ENCODE peak calls at places on chromosomes 12 and 14, in five cellular contexts. One of them, this sample, is unnamed.

GRCh38 chr14:42884100-42884499 is 1277.4 kb downstream of the LRFN5 start:
- DNase-seq in germinal center: no peak
- DNase-seq in IMR-90: peak
- DNase-seq in ACHN: peak
- DNase-seq in stimulated activated CD4-positive, alpha-beta T cell treated with anti-CD3 and anti-CD28 coated beads, Interleukin-1b, Interleukin-23, amount 100 ng/mL, for 4 hours: no peak
- DNase-seq in this sample: peak

GRCh38 chr12:101277443-101277842 is 2.5 kb upstream of the UTP20 start:
- DNase-seq in IMR-90: no peak
- DNase-seq in ACHN: no peak
- DNase-seq in germinal center: no peak
- DNase-seq in stimulated activated CD4-positive, alpha-beta T cell treated with anti-CD3 and anti-CD28 coated beads, Interleukin-1b, Interleukin-23, amount 100 ng/mL, for 4 hours: no peak
- DNase-seq in this sample: no peak

GRCh38 chr14:101111620-101112290 is 208.2 kb upstream of the RTL1 start:
- DNase-seq in germinal center: no peak
- DNase-seq in ACHN: no peak
- DNase-seq in stimulated activated CD4-positive, alpha-beta T cell treated with anti-CD3 and anti-CD28 coated beads, Interleukin-1b, Interleukin-23, amount 100 ng/mL, for 4 hours: no peak
- DNase-seq in IMR-90: no peak
- DNase-seq in this sample: no peak

GRCh38 chr12:724194-724855 is 28.1 kb upstream of the WNK1 start:
- DNase-seq in IMR-90: no peak
- DNase-seq in ACHN: no peak
- DNase-seq in germinal center: no peak
- DNase-seq in stimulated activated CD4-positive, alpha-beta T cell treated with anti-CD3 and anti-CD28 coated beads, Interleukin-1b, Interleukin-23, amount 100 ng/mL, for 4 hours: no peak
- DNase-seq in this sample: no peak

GRCh38 chr12:66065146-66065545 is 65.4 kb downstream of the LLPH start:
- DNase-seq in stimulated activated CD4-positive, alpha-beta T cell treated with anti-CD3 and anti-CD28 coated beads, Interleukin-1b, Interleukin-23, amount 100 ng/mL, for 4 hours: no peak
- DNase-seq in IMR-90: peak
- DNase-seq in germinal center: no peak
- DNase-seq in ACHN: peak
- DNase-seq in this sample: no peak

GRCh38 chr14:92586001-92586947 is 72.7 kb downstream of the RIN3 start:
- DNase-seq in stimulated activated CD4-positive, alpha-beta T cell treated with anti-CD3 and anti-CD28 coated beads, Interleukin-1b, Interleukin-23, amount 100 ng/mL, for 4 hours: no peak
- DNase-seq in IMR-90: peak
- DNase-seq in germinal center: no peak
- DNase-seq in ACHN: peak
- DNase-seq in this sample: peak

GRCh38 chr12:14903386-14904098 is 17.9 kb upstream of the MGP start:
- DNase-seq in stimulated activated CD4-positive, alpha-beta T cell treated with anti-CD3 and anti-CD28 coated beads, Interleukin-1b, Interleukin-23, amount 100 ng/mL, for 4 hours: no peak
- DNase-seq in IMR-90: no peak
- DNase-seq in germinal center: no peak
- DNase-seq in ACHN: no peak
- DNase-seq in this sample: no peak

GRCh38 chr12:1502441-1502785 is 92.0 kb downstream of the FBXL14 start:
- DNase-seq in germinal center: no peak
- DNase-seq in IMR-90: peak
- DNase-seq in stimulated activated CD4-positive, alpha-beta T cell treated with anti-CD3 and anti-CD28 coated beads, Interleukin-1b, Interleukin-23, amount 100 ng/mL, for 4 hours: no peak
- DNase-seq in ACHN: no peak
- DNase-seq in this sample: no peak

GRCh38 chr14:52694761-52695480 is 437 bp downstream of the ERO1A start:
- DNase-seq in ACHN: peak
- DNase-seq in germinal center: peak
- DNase-seq in IMR-90: peak
- DNase-seq in stimulated activated CD4-positive, alpha-beta T cell treated with anti-CD3 and anti-CD28 coated beads, Interleukin-1b, Interleukin-23, amount 100 ng/mL, for 4 hours: peak
- DNase-seq in this sample: peak

GRCh38 chr12:63955831-63956685 is 111.6 kb downstream of the SRGAP1 start:
- DNase-seq in IMR-90: peak
- DNase-seq in ACHN: no peak
- DNase-seq in germinal center: no peak
- DNase-seq in stimulated activated CD4-positive, alpha-beta T cell treated with anti-CD3 and anti-CD28 coated beads, Interleukin-1b, Interleukin-23, amount 100 ng/mL, for 4 hours: no peak
- DNase-seq in this sample: no peak

GRCh38 chr14:60878536-60878935 is 102.3 kb downstream of the TRMT5 start:
- DNase-seq in ACHN: no peak
- DNase-seq in stimulated activated CD4-positive, alpha-beta T cell treated with anti-CD3 and anti-CD28 coated beads, Interleukin-1b, Interleukin-23, amount 100 ng/mL, for 4 hours: no peak
- DNase-seq in germinal center: no peak
- DNase-seq in IMR-90: peak
- DNase-seq in this sample: no peak

GRCh38 chr12:30794591-30795409 is 40.0 kb upstream of the CAPRIN2 start:
- DNase-seq in stimulated activated CD4-positive, alpha-beta T cell treated with anti-CD3 and anti-CD28 coated beads, Interleukin-1b, Interleukin-23, amount 100 ng/mL, for 4 hours: no peak
- DNase-seq in IMR-90: peak
- DNase-seq in ACHN: peak
- DNase-seq in germinal center: no peak
- DNase-seq in this sample: peak

GRCh38 chr14:20400965-20401593 is 12.2 kb downstream of the TEP1 start:
- DNase-seq in stimulated activated CD4-positive, alpha-beta T cell treated with anti-CD3 and anti-CD28 coated beads, Interleukin-1b, Interleukin-23, amount 100 ng/mL, for 4 hours: no peak
- DNase-seq in ACHN: peak
- DNase-seq in germinal center: no peak
- DNase-seq in IMR-90: peak
- DNase-seq in this sample: no peak

GRCh38 chr12:124385219-124385969 is 90.5 kb downstream of the RFLNA start:
- DNase-seq in ACHN: peak
- DNase-seq in germinal center: no peak
- DNase-seq in IMR-90: peak
- DNase-seq in stimulated activated CD4-positive, alpha-beta T cell treated with anti-CD3 and anti-CD28 coated beads, Interleukin-1b, Interleukin-23, amount 100 ng/mL, for 4 hours: no peak
- DNase-seq in this sample: peak

GRCh38 chr14:53019391-53019790 is 68.5 kb upstream of the FERMT2 start:
- DNase-seq in germinal center: no peak
- DNase-seq in IMR-90: peak
- DNase-seq in ACHN: no peak
- DNase-seq in stimulated activated CD4-positive, alpha-beta T cell treated with anti-CD3 and anti-CD28 coated beads, Interleukin-1b, Interleukin-23, amount 100 ng/mL, for 4 hours: no peak
- DNase-seq in this sample: no peak

This sample was measured in HTR-8/SVneo.